ENCODE peak calls at places on chromosomes 7 and 10, in four cellular contexts. W, T, F and B are unnamed samples.

GRCh38 chr10:71302874-71303568 is 16.0 kb upstream of the SLC29A3 start:
- DNase-seq in W (peak), T (peak), F (no peak), B (no peak)

GRCh38 chr7:26653430-26653911 is 210.9 kb downstream of the SKAP2 start:
- DNase-seq in W (peak), T (peak), F (no peak), B (no peak)

GRCh38 chr10:86964061-86964846 is 4.0 kb upstream of the ADIRF start:
- DNase-seq in W (no peak), T (peak), F (no peak), B (peak)

GRCh38 chr10:132793871-132794849 is 8.2 kb upstream of the NKX6-2 start:
- DNase-seq in W (no peak), T (no peak), F (no peak), B (no peak)

GRCh38 chr10:43122096-43122495 is 16.1 kb upstream of the CSGALNACT2 start:
- DNase-seq in W (no peak), T (peak), F (no peak), B (peak)

GRCh38 chr10:69394020-69394419 is 22.7 kb downstream of the TACR2 start:
- DNase-seq in W (peak), T (no peak), F (no peak), B (no peak)

GRCh38 chr10:123275183-123275549 is 121.0 kb downstream of the BUB3 start:
- DNase-seq in W (no peak), T (no peak), F (no peak), B (no peak)

GRCh38 chr10:49837096-49837495 is 75.0 kb upstream of the OGDHL start:
- DNase-seq in W (peak), T (no peak), F (no peak), B (no peak)

GRCh38 chr7:149071641-149072437 is 18.7 kb downstream of the ZNF786 start:
- DNase-seq in W (no peak), T (peak), F (no peak), B (peak)

GRCh38 chr10:14235511-14235910 is 95.2 kb downstream of the FRMD4A start:
- DNase-seq in W (no peak), T (no peak), F (no peak), B (no peak)